ENCODE peak calls at places on chromosomes 16 and 17, in five cellular contexts. H is CD4-positive, alpha-beta T cell; T is midbrain; K is stimulated activated CD4-positive, alpha-beta T cell treated with anti-CD3 and anti-CD28 coated beads, Interleukin-15, amount 100 ng/mL, for 1 hour; X is type B pancreatic cell. Y is an unnamed sample.

GRCh38 chr17:77320501-77321256 is 179.9 kb downstream of the SEC14L1 start:
- DNase-seq in H (no peak), T (no peak), K (no peak), X (no peak), Y (no peak)

GRCh38 chr16:84324439-84325262 is 30.0 kb downstream of the WFDC1 start:
- DNase-seq in H (no peak), T (no peak), K (no peak), X (no peak), Y (no peak)

GRCh38 chr16:1019934-1020305 is 38.4 kb downstream of the SOX8 start:
- DNase-seq in H (no peak), T (no peak), K (no peak), X (no peak), Y (no peak)

GRCh38 chr17:2710075-2710803 is 1.3 kb downstream of the CLUH start:
- DNase-seq in H (no peak), T (no peak), K (no peak), X (no peak), Y (no peak)

GRCh38 chr16:495127-495748 is 32.3 kb upstream of the CAPN15 start:
- DNase-seq in H (peak), T (no peak), K (no peak), X (no peak), Y (peak)

GRCh38 chr16:11056989-11057645 is 112.8 kb downstream of the CLEC16A start:
- DNase-seq in H (no peak), T (peak), K (no peak), X (no peak), Y (no peak)

GRCh38 chr16:81842564-81843242 is 63.6 kb downstream of the PLCG2 start:
- DNase-seq in H (no peak), T (no peak), K (no peak), X (no peak), Y (no peak)

GRCh38 chr16:66830422-66831404 is at the start of gene NAE1:
- DNase-seq in H (peak), T (peak), K (peak), X (peak), Y (peak)

GRCh38 chr17:82227629-82228277 is 1.1 kb upstream of the SLC16A3 start:
- DNase-seq in H (no peak), T (no peak), K (no peak), X (no peak), Y (no peak)

GRCh38 chr16:57268804-57269800 is 15.4 kb downstream of the PLLP start:
- DNase-seq in H (no peak), T (no peak), K (no peak), X (no peak), Y (no peak)

GRCh38 chr17:58335779-58336455 is 7.3 kb upstream of the TSPOAP1 start:
- DNase-seq in H (peak), T (no peak), K (no peak), X (no peak), Y (no peak)

GRCh38 chr16:48373258-48374050 is 11.8 kb downstream of the SIAH1 start:
- DNase-seq in H (no peak), T (no peak), K (no peak), X (no peak), Y (no peak)

GRCh38 chr16:29962344-29962994 is 590 bp downstream of the TMEM219 start:
- DNase-seq in H (no peak), T (peak), K (no peak), X (no peak), Y (no peak)

Y was measured in HS-27A.